ENCODE peak calls at places on chromosomes 7 and 10, in nine cellular contexts. Q is T-helper 2 cell; Y is hypothalamus; N is chondrocyte; P is stromal cell of bone marrow; A is activated naive CD4-positive, alpha-beta T cell treated with anti-CD3 and anti-CD28 coated beads for 36 hours; J is SK-N-SH; U is GM12892; E is HEK293T. F is an unnamed sample.

GRCh38 chr7:117875566-117875965 is 2.3 kb upstream of the CTTNBP2 start:
- DNase-seq in J (no peak), N (no peak), A (no peak), P (no peak), U (no peak), Y (no peak), Q (no peak), E (peak), F (peak)

GRCh38 chr7:41995632-41996271 is 241.3 kb downstream of the GLI3 start:
- DNase-seq in Q (no peak), P (no peak), J (no peak), A (no peak), U (no peak), N (no peak), Y (no peak), E (no peak), F (no peak)

GRCh38 chr7:127927339-127927679 is 103.9 kb downstream of the LRRC4 start:
- DNase-seq in A (no peak), J (no peak), Y (no peak), Q (no peak), P (no peak), U (no peak), E (no peak), N (no peak), F (no peak)

GRCh38 chr10:51651063-51651462 is 48.3 kb downstream of the CSTF2T start:
- DNase-seq in J (no peak), E (no peak), N (no peak), P (no peak), Y (no peak), Q (no peak), A (no peak), U (no peak), F (no peak)

GRCh38 chr7:15489383-15489782 is 72.4 kb downstream of the AGMO start:
- DNase-seq in A (no peak), E (peak), P (no peak), N (no peak), Y (no peak), Q (no peak), J (no peak), U (no peak), F (no peak)

GRCh38 chr10:75108684-75109458 is 2.6 kb upstream of the SAMD8 start:
- DNase-seq in P (no peak), Y (no peak), A (no peak), E (peak), U (no peak), Q (no peak), N (no peak), J (peak), F (no peak)

GRCh38 chr10:91653214-91653875 is 20.5 kb upstream of the PPP1R3C start:
- DNase-seq in P (peak), J (no peak), U (no peak), Y (no peak), A (no peak), E (no peak), N (no peak), Q (no peak), F (no peak)

GRCh38 chr7:118039963-118040489 is 143.9 kb upstream of the LSM8 start:
- DNase-seq in J (no peak), E (no peak), P (no peak), N (no peak), Y (no peak), A (no peak), U (no peak), Q (no peak), F (no peak)

GRCh38 chr10:84212015-84212414 is 13.3 kb downstream of the LRIT2 start:
- DNase-seq in Y (no peak), J (no peak), Q (no peak), E (no peak), P (no peak), A (no peak), U (no peak), N (no peak), F (no peak)

GRCh38 chr10:47311193-47311899 is 10.9 kb upstream of the GDF2 start:
- DNase-seq in U (no peak), J (no peak), Y (no peak), P (no peak), N (no peak), Q (peak), E (no peak), A (peak), F (no peak)

GRCh38 chr10:77637986-77638765 is 568 bp upstream of the KCNMA1 start:
- DNase-seq in U (no peak), E (peak), A (no peak), J (peak), Y (peak), Q (no peak), P (no peak), N (no peak), F (no peak)

GRCh38 chr10:117597216-117597615 is 54.7 kb downstream of the EMX2 start:
- DNase-seq in U (no peak), P (no peak), Q (no peak), N (no peak), Y (no peak), J (no peak), A (no peak), E (no peak), F (no peak)

GRCh38 chr7:74006451-74007259 is 21.3 kb upstream of the ELN start:
- DNase-seq in E (no peak), Y (no peak), N (no peak), Q (no peak), J (peak), P (no peak), U (no peak), A (no peak), F (no peak)

GRCh38 chr7:1103789-1104513 is 16.0 kb downstream of the GPER1 start:
- DNase-seq in J (no peak), P (no peak), E (no peak), A (no peak), U (no peak), Y (no peak), Q (no peak), N (peak), F (no peak)

GRCh38 chr10:114239994-114240345 is 916 bp downstream of the VWA2 start:
- DNase-seq in Q (no peak), E (no peak), A (no peak), P (no peak), Y (no peak), J (no peak), U (no peak), N (no peak), F (no peak)

GRCh38 chr7:134515569-134516468 is 11.5 kb upstream of the AKR1B10 start:
- DNase-seq in A (no peak), Q (no peak), J (no peak), Y (no peak), P (peak), N (no peak), E (no peak), U (no peak), F (no peak)

GRCh38 chr10:9229702-9230101 is 1175.2 kb downstream of the GATA3 start:
- DNase-seq in E (no peak), P (no peak), Q (no peak), Y (no peak), J (no peak), U (no peak), N (no peak), A (no peak), F (no peak)

GRCh38 chr10:101146392-101147251 is 15.5 kb downstream of the TLX1 start:
- DNase-seq in Q (no peak), P (no peak), U (no peak), A (peak), J (peak), Y (no peak), E (no peak), N (no peak), F (no peak)

GRCh38 chr7:101911011-101911799 is 93.8 kb downstream of the CUX1 start:
- DNase-seq in Q (no peak), P (no peak), Y (no peak), A (no peak), U (no peak), J (no peak), E (no peak), N (peak), F (no peak)

F was measured in MM.1S.